ENCODE peak calls at places on chromosomes 6 and 20, in four cellular contexts. One of them, this sample, is unnamed.
A peak's percentile ranks its signal among the peaks of the same experiment; 100 is the strongest.

GRCh38 chr6:44960898-44961297 is 367.2 kb upstream of the RUNX2 start:
- DNase-seq in K562: no peak
- DNase-seq in HepG2: peak; percentile 53
- DNase-seq in GM12878: peak; percentile 20
- DNase-seq in this sample: no peak

GRCh38 chr6:53984581-53984980 is 126.7 kb upstream of the MLIP start:
- DNase-seq in GM12878: no peak
- DNase-seq in HepG2: no peak
- DNase-seq in K562: no peak
- DNase-seq in this sample: no peak

GRCh38 chr6:155524249-155524651 is 68.6 kb upstream of the NOX3 start:
- DNase-seq in GM12878: no peak
- DNase-seq in K562: no peak
- DNase-seq in HepG2: no peak
- DNase-seq in this sample: no peak

GRCh38 chr6:110544472-110544871 is 68.1 kb upstream of the SLC22A16 start:
- DNase-seq in HepG2: no peak
- DNase-seq in K562: no peak
- DNase-seq in GM12878: no peak
- DNase-seq in this sample: no peak

GRCh38 chr6:113149511-113149910 is 707.6 kb upstream of the MARCKS start:
- DNase-seq in K562: no peak
- DNase-seq in GM12878: no peak
- DNase-seq in HepG2: no peak
- DNase-seq in this sample: no peak

GRCh38 chr6:145895802-145896201 is 68.4 kb downstream of the SHPRH start:
- DNase-seq in K562: peak; percentile 36
- DNase-seq in HepG2: no peak
- DNase-seq in GM12878: no peak
- DNase-seq in this sample: no peak

GRCh38 chr6:89611666-89612065 is 26.9 kb downstream of the LYRM2 start:
- DNase-seq in GM12878: no peak
- DNase-seq in K562: no peak
- DNase-seq in HepG2: no peak
- DNase-seq in this sample: no peak

GRCh38 chr6:105257350-105257749 is 77.5 kb upstream of the POPDC3 start:
- DNase-seq in GM12878: no peak
- DNase-seq in K562: no peak
- DNase-seq in HepG2: no peak
- DNase-seq in this sample: no peak

GRCh38 chr20:22385602-22386299 is 198.6 kb downstream of the FOXA2 start:
- DNase-seq in K562: peak; percentile 10
- DNase-seq in HepG2: peak; percentile 75
- DNase-seq in GM12878: no peak
- DNase-seq in this sample: no peak

GRCh38 chr20:51563141-51563596 is 20.6 kb upstream of the NFATC2 start:
- DNase-seq in K562: no peak
- DNase-seq in HepG2: no peak
- DNase-seq in GM12878: no peak
- DNase-seq in this sample: no peak

GRCh38 chr6:56079761-56080540 is 167.4 kb downstream of the COL21A1 start:
- DNase-seq in K562: no peak
- DNase-seq in GM12878: no peak
- DNase-seq in HepG2: no peak
- DNase-seq in this sample: no peak

GRCh38 chr20:48107560-48107959 is 322.3 kb upstream of the SULF2 start:
- DNase-seq in HepG2: no peak
- DNase-seq in GM12878: no peak
- DNase-seq in K562: no peak
- DNase-seq in this sample: no peak

DNA sequence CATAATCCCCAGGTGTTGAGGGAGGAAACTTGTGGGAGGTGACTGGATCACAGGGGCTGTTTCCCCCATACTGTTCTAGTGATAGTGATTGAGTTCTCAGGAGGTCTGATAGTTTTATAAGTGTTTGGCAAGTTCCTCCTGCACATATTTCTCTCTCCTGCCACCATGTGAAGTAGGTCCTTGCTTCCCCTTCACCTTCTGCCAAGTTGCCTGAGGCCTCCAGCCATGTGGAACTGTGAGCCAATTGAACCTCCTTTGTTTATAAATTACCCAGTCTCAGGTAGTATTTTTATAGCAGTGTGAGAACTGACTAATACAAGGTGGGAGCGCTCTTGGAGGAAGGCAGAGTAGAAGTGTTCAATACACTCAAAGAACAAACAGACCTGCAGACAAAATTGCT is 77.9 kb downstream of the ASCC3 start:
- DNase-seq in K562: no peak
- DNase-seq in GM12878: no peak
- DNase-seq in HepG2: no peak
- DNase-seq in this sample: no peak
- TF ChIP-seq ETV6 in K562: no peak
- TF ChIP-seq ETV6 in GM12878: no peak
- TF ChIP-seq ETV6 in HepG2: no peak
- TF ChIP-seq ETV6 in this sample: no peak

GRCh38 chr6:108564178-108564577 is 3.5 kb downstream of the FOXO3 start:
- DNase-seq in GM12878: no peak
- DNase-seq in HepG2: no peak
- DNase-seq in K562: no peak
- DNase-seq in this sample: no peak
- TF ChIP-seq ETV6 in GM12878: peak; percentile 86
- TF ChIP-seq ETV6 in HepG2: no peak
- TF ChIP-seq ETV6 in K562: no peak
- TF ChIP-seq ETV6 in this sample: no peak

DNA sequence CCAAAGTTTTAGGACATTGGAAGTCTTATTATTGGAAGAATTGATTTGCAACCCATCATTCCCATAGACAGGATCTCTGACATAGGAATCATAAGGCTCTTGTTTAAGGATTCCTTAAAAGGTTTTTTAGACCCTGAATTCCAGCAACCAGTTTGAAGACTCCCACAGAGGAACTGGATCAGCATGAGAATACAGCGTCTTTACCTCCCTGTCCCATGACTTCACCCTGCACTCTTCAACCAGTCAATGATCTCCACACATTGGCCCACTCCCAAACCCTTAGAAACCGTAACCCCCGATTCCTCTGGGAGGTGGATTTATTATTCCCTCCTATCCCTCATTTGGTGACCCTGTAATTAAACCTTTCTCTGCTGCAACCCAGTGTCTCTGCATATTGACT is 150.7 kb upstream of the PLCB4 start:
- DNase-seq in HepG2: no peak
- DNase-seq in K562: no peak
- DNase-seq in GM12878: no peak
- DNase-seq in this sample: no peak
- TF ChIP-seq ETV6 in HepG2: no peak
- TF ChIP-seq ETV6 in K562: no peak
- TF ChIP-seq ETV6 in GM12878: no peak
- TF ChIP-seq ETV6 in this sample: no peak

GRCh38 chr6:58419321-58419720 is 1101.9 kb downstream of the PRIM2 start:
- DNase-seq in GM12878: no peak
- DNase-seq in K562: no peak
- DNase-seq in HepG2: no peak
- DNase-seq in this sample: no peak
- TF ChIP-seq ETV6 in GM12878: no peak
- TF ChIP-seq ETV6 in K562: no peak
- TF ChIP-seq ETV6 in HepG2: no peak
- TF ChIP-seq ETV6 in this sample: no peak

GRCh38 chr6:27650620-27651370 is 177.9 kb upstream of the ZNF184 start:
- DNase-seq in GM12878: no peak
- DNase-seq in K562: peak; percentile 80
- DNase-seq in HepG2: peak; percentile 81
- DNase-seq in this sample: peak; percentile 79
- TF ChIP-seq ETV6 in GM12878: no peak
- TF ChIP-seq ETV6 in K562: no peak
- TF ChIP-seq ETV6 in HepG2: no peak
- TF ChIP-seq ETV6 in this sample: peak; percentile 53

GRCh38 chr6:80366721-80367120 is 260.2 kb downstream of the BCKDHB start:
- DNase-seq in K562: no peak
- DNase-seq in HepG2: no peak
- DNase-seq in GM12878: no peak
- DNase-seq in this sample: no peak
- TF ChIP-seq ETV6 in K562: no peak
- TF ChIP-seq ETV6 in HepG2: no peak
- TF ChIP-seq ETV6 in GM12878: no peak
- TF ChIP-seq ETV6 in this sample: no peak

GRCh38 chr6:14771026-14771425 is 474.8 kb upstream of the JARID2 start:
- DNase-seq in HepG2: no peak
- DNase-seq in K562: no peak
- DNase-seq in GM12878: no peak
- DNase-seq in this sample: no peak
- TF ChIP-seq ETV6 in HepG2: no peak
- TF ChIP-seq ETV6 in K562: no peak
- TF ChIP-seq ETV6 in GM12878: no peak
- TF ChIP-seq ETV6 in this sample: no peak

GRCh38 chr6:167806061-167806700 is 20.5 kb upstream of the AFDN start:
- DNase-seq in HepG2: peak; percentile 93
- DNase-seq in K562: no peak
- DNase-seq in GM12878: no peak
- DNase-seq in this sample: no peak

GRCh38 chr6:167811689-167812487 is 14.8 kb upstream of the AFDN start:
- DNase-seq in GM12878: no peak
- DNase-seq in K562: peak; percentile 54
- DNase-seq in HepG2: no peak
- DNase-seq in this sample: no peak

GRCh38 chr6:167815296-167815980 is 11.3 kb upstream of the AFDN start:
- DNase-seq in K562: no peak
- DNase-seq in HepG2: no peak
- DNase-seq in GM12878: no peak
- DNase-seq in this sample: no peak

GRCh38 chr6:167807200-167807599 is 19.5 kb upstream of the AFDN start:
- DNase-seq in GM12878: no peak
- DNase-seq in HepG2: no peak
- DNase-seq in K562: no peak
- DNase-seq in this sample: no peak

DNA sequence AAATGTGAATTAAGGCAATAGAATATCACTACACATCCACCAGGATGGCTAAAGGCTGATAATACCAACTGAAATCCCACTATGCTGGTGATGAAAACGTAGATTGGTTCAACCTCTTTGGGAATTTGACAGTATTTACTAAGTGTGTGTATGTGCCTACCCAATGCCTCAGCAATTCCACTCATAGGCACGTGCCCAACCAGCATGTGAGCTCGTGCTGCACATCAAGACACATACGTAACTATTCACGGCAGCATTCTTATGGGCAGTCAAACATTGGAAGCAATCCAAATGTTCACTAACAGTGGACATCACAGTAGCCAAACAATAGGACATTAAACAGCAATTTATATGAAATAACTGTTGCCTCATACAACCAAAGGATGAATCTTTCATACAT is 15.7 kb upstream of the AFDN start:
- DNase-seq in HepG2: no peak
- DNase-seq in K562: no peak
- DNase-seq in GM12878: no peak
- DNase-seq in this sample: no peak
- TF ChIP-seq ETV6 in HepG2: no peak
- TF ChIP-seq ETV6 in K562: no peak
- TF ChIP-seq ETV6 in GM12878: no peak
- TF ChIP-seq ETV6 in this sample: no peak

DNA sequence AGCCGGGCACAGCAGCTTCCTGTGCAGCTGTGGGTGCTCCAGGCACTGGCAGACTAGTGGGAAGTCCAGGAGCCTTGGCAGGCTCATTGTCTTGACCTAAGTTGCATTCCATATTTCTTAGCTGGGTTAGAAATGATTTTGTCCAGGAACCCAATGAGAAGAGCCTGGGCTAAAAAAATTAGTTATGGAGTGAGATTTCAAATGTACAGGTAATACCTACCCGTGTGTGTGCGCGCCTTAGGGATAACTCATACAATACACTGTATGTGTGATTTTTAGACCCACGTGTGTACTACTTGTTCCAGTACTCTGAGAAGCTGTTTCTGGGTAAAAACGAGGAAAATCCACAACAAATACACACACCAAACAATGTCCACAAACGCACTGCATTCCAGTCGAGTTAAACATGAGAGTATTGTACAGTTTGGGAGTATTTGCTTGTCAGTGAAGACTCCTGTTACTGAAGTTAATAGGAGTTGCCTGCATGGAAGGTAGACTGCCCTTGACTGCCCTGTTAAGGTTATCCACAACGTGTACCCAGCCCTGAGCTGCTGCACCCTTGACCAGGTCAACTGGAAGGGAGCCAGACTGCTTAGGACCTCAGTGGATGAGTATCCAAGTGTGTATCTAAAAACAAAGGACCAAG is 1.4 kb downstream of the PAQR8 start:
- DNase-seq in GM12878: no peak
- DNase-seq in HepG2: peak; percentile 75
- DNase-seq in K562: no peak
- DNase-seq in this sample: no peak
- TF ChIP-seq ETV6 in GM12878: no peak
- TF ChIP-seq ETV6 in HepG2: no peak
- TF ChIP-seq ETV6 in K562: no peak
- TF ChIP-seq ETV6 in this sample: no peak

GRCh38 chr6:137678451-137678850 is 184.3 kb upstream of the OLIG3 start:
- DNase-seq in HepG2: no peak
- DNase-seq in GM12878: no peak
- DNase-seq in K562: no peak
- DNase-seq in this sample: no peak
- TF ChIP-seq ETV6 in HepG2: no peak
- TF ChIP-seq ETV6 in GM12878: no peak
- TF ChIP-seq ETV6 in K562: no peak
- TF ChIP-seq ETV6 in this sample: no peak

This sample was measured in WTC11.